ENCODE peak calls at places on chromosomes 16 and 17, in five cellular contexts. One of them, this sample, is unnamed.

GRCh38 chr17:28950752-28951427 is 428 bp downstream of the PHF12 start:
- DNase-seq in HCT116: no peak
- DNase-seq in GM23338: no peak
- DNase-seq in A549: no peak
- DNase-seq in GM12878: no peak
- DNase-seq in this sample: no peak

GRCh38 chr16:85982563-85982939 is 83.6 kb downstream of the IRF8 start:
- DNase-seq in HCT116: no peak
- DNase-seq in GM23338: no peak
- DNase-seq in A549: no peak
- DNase-seq in GM12878: no peak
- DNase-seq in this sample: peak

GRCh38 chr17:9240659-9241370 is 219.5 kb downstream of the NTN1 start:
- DNase-seq in HCT116: no peak
- DNase-seq in GM23338: peak
- DNase-seq in A549: peak
- DNase-seq in GM12878: no peak
- DNase-seq in this sample: no peak

GRCh38 chr16:67949645-67950044 is 5.7 kb upstream of the LCAT start:
- DNase-seq in HCT116: no peak
- DNase-seq in GM23338: no peak
- DNase-seq in A549: no peak
- DNase-seq in GM12878: no peak
- DNase-seq in this sample: no peak

GRCh38 chr17:17057057-17057551 is 14.8 kb downstream of the MPRIP start:
- DNase-seq in HCT116: no peak
- DNase-seq in GM23338: no peak
- DNase-seq in A549: no peak
- DNase-seq in GM12878: no peak
- DNase-seq in this sample: no peak

GRCh38 chr16:50613281-50613991 is 65.2 kb downstream of the NKD1 start:
- DNase-seq in HCT116: no peak
- DNase-seq in GM23338: no peak
- DNase-seq in A549: no peak
- DNase-seq in GM12878: no peak
- DNase-seq in this sample: no peak

GRCh38 chr17:72811976-72812687 is 280.4 kb downstream of the SLC39A11 start:
- DNase-seq in HCT116: no peak
- DNase-seq in GM23338: no peak
- DNase-seq in A549: no peak
- DNase-seq in GM12878: no peak
- DNase-seq in this sample: no peak

GRCh38 chr17:2853111-2853721 is 57.0 kb downstream of the RAP1GAP2 start:
- DNase-seq in HCT116: no peak
- DNase-seq in GM23338: peak
- DNase-seq in A549: peak
- DNase-seq in GM12878: no peak
- DNase-seq in this sample: no peak

GRCh38 chr16:28063047-28063521 is 430 bp downstream of the GSG1L start:
- DNase-seq in HCT116: no peak
- DNase-seq in GM23338: peak
- DNase-seq in A549: peak
- DNase-seq in GM12878: no peak
- DNase-seq in this sample: peak

GRCh38 chr17:81322271-81323082 is 27.4 kb upstream of the SLC38A10 start:
- DNase-seq in HCT116: peak
- DNase-seq in GM23338: peak
- DNase-seq in A549: peak
- DNase-seq in GM12878: no peak
- DNase-seq in this sample: no peak

GRCh38 chr16:2715519-2715918 is 4.5 kb downstream of the PRSS27 start:
- DNase-seq in HCT116: no peak
- DNase-seq in GM23338: peak
- DNase-seq in A549: no peak
- DNase-seq in GM12878: no peak
- DNase-seq in this sample: peak

GRCh38 chr17:43601280-43602050 is 55.3 kb upstream of the ETV4 start:
- DNase-seq in HCT116: no peak
- DNase-seq in GM23338: no peak
- DNase-seq in A549: no peak
- DNase-seq in GM12878: no peak
- DNase-seq in this sample: no peak

GRCh38 chr16:85626191-85626951 is 13.2 kb downstream of the GSE1 start:
- DNase-seq in HCT116: no peak
- DNase-seq in GM23338: peak
- DNase-seq in A549: no peak
- DNase-seq in GM12878: no peak
- DNase-seq in this sample: no peak

GRCh38 chr17:47727704-47728036 is 5.4 kb upstream of the TBX21 start:
- DNase-seq in HCT116: no peak
- DNase-seq in GM23338: no peak
- DNase-seq in A549: no peak
- DNase-seq in GM12878: no peak
- DNase-seq in this sample: no peak

GRCh38 chr16:29813644-29814562 is 1.9 kb downstream of the PRRT2 start:
- DNase-seq in HCT116: no peak
- DNase-seq in GM23338: no peak
- DNase-seq in A549: no peak
- DNase-seq in GM12878: no peak
- DNase-seq in this sample: no peak

GRCh38 chr17:35493040-35493439 is 44.4 kb downstream of the SLFN12L start:
- DNase-seq in HCT116: no peak
- DNase-seq in GM23338: peak
- DNase-seq in A549: no peak
- DNase-seq in GM12878: no peak
- DNase-seq in this sample: no peak

GRCh38 chr16:87860553-87861299 is 8.6 kb downstream of the SLC7A5 start:
- DNase-seq in HCT116: no peak
- DNase-seq in GM23338: no peak
- DNase-seq in A549: peak
- DNase-seq in GM12878: no peak
- DNase-seq in this sample: no peak

GRCh38 chr17:82668631-82669099 is 20.4 kb upstream of the WDR45B start:
- DNase-seq in HCT116: peak
- DNase-seq in GM23338: peak
- DNase-seq in A549: peak
- DNase-seq in GM12878: no peak
- DNase-seq in this sample: peak
- TF ChIP-seq REST in HCT116: no peak
- TF ChIP-seq REST in GM23338: no peak
- TF ChIP-seq REST in A549: no peak
- TF ChIP-seq REST in GM12878: no peak
- TF ChIP-seq REST in this sample: no peak

GRCh38 chr17:66975614-66976378 is 11.3 kb downstream of the CACNG4 start:
- DNase-seq in HCT116: peak
- DNase-seq in GM23338: peak
- DNase-seq in A549: peak
- DNase-seq in GM12878: no peak
- DNase-seq in this sample: no peak

GRCh38 chr17:66980896-66981295 is 16.4 kb downstream of the CACNG4 start:
- DNase-seq in HCT116: peak
- DNase-seq in GM23338: no peak
- DNase-seq in A549: no peak
- DNase-seq in GM12878: no peak
- DNase-seq in this sample: no peak

GRCh38 chr17:66976781-66977201 is 12.3 kb downstream of the CACNG4 start:
- DNase-seq in HCT116: no peak
- DNase-seq in GM23338: no peak
- DNase-seq in A549: no peak
- DNase-seq in GM12878: no peak
- DNase-seq in this sample: no peak

GRCh38 chr17:66976379-66976663 is 11.8 kb downstream of the CACNG4 start:
- DNase-seq in HCT116: no peak
- DNase-seq in GM23338: no peak
- DNase-seq in A549: no peak
- DNase-seq in GM12878: no peak
- DNase-seq in this sample: no peak

GRCh38 chr17:66978514-66979061 is 14.1 kb downstream of the CACNG4 start:
- DNase-seq in HCT116: no peak
- DNase-seq in GM23338: no peak
- DNase-seq in A549: no peak
- DNase-seq in GM12878: no peak
- DNase-seq in this sample: no peak
- TF ChIP-seq REST in HCT116: no peak
- TF ChIP-seq REST in GM23338: no peak
- TF ChIP-seq REST in A549: no peak
- TF ChIP-seq REST in GM12878: no peak
- TF ChIP-seq REST in this sample: no peak

GRCh38 chr17:64554028-64554637 is 47.4 kb downstream of the CEP95 start:
- DNase-seq in HCT116: no peak
- DNase-seq in GM23338: no peak
- DNase-seq in A549: no peak
- DNase-seq in GM12878: no peak
- DNase-seq in this sample: no peak
- TF ChIP-seq REST in HCT116: no peak
- TF ChIP-seq REST in GM23338: no peak
- TF ChIP-seq REST in A549: no peak
- TF ChIP-seq REST in GM12878: no peak
- TF ChIP-seq REST in this sample: no peak

GRCh38 chr17:40915199-40915661 is 22.2 kb downstream of the KRT23 start:
- DNase-seq in HCT116: peak
- DNase-seq in GM23338: no peak
- DNase-seq in A549: peak
- DNase-seq in GM12878: peak
- DNase-seq in this sample: no peak

GRCh38 chr17:40914456-40914855 is 23.0 kb downstream of the KRT23 start:
- DNase-seq in HCT116: no peak
- DNase-seq in GM23338: no peak
- DNase-seq in A549: no peak
- DNase-seq in GM12878: no peak
- DNase-seq in this sample: no peak

GRCh38 chr17:40912506-40913220 is 24.8 kb downstream of the KRT23 start:
- DNase-seq in HCT116: no peak
- DNase-seq in GM23338: no peak
- DNase-seq in A549: no peak
- DNase-seq in GM12878: no peak
- DNase-seq in this sample: no peak

GRCh38 chr17:40915721-40916256 is 21.7 kb downstream of the KRT23 start:
- DNase-seq in HCT116: no peak
- DNase-seq in GM23338: no peak
- DNase-seq in A549: peak
- DNase-seq in GM12878: peak
- DNase-seq in this sample: no peak

DNA sequence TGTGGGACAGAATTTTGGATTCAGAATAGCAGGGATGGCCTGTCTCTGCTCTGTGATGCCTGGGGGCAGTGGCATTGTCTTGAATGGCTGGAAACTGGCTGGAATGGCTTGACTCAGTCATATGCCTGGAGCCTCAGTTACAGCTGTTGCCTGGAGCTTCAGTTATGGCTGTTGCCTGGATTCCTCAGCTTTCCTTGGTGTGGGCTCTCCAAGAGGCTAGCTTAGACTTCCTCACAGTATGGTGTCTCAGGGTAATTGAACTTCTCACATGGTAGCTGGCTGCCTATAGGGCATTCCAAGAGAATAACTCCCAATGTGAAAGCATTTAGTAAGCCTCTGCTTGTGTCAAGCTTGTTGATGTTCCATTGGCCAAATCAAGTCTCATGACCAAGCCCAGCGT is 21.1 kb downstream of the KRT23 start:
- DNase-seq in HCT116: no peak
- DNase-seq in GM23338: no peak
- DNase-seq in A549: no peak
- DNase-seq in GM12878: no peak
- DNase-seq in this sample: no peak
- TF ChIP-seq REST in HCT116: no peak
- TF ChIP-seq REST in GM23338: no peak
- TF ChIP-seq REST in A549: no peak
- TF ChIP-seq REST in GM12878: no peak
- TF ChIP-seq REST in this sample: no peak

DNA sequence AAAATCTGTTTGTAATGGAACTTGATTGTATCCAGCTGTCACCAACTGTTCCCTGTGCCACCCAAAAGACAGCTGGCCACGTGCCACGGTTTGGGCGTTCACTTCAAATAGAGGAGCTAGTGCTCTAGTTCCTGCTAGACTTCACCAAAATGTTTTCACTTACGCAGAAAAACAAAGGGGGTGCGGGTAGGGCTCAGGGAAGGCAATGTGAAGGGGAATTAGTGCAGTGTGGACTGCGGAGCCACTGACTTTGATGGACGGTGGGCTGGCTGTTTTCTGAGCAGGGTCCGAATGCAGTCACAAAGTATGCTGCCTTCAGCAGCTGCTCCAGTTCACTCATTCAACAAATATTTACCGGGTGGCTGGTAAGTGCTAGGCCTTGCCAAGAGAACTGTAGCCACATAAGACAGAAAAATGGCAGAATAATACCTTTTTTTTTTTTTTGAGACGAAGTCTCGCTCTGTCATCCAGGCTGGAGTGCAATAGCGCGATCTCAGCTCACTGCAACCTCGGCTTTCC is 7.6 kb upstream of the CYTH1 start:
- DNase-seq in HCT116: no peak
- DNase-seq in GM23338: no peak
- DNase-seq in A549: no peak
- DNase-seq in GM12878: no peak
- DNase-seq in this sample: no peak
- TF ChIP-seq REST in HCT116: no peak
- TF ChIP-seq REST in GM23338: no peak
- TF ChIP-seq REST in A549: no peak
- TF ChIP-seq REST in GM12878: no peak
- TF ChIP-seq REST in this sample: no peak

GRCh38 chr17:42142371-42142896 is 12.4 kb downstream of the RAB5C start:
- DNase-seq in HCT116: no peak
- DNase-seq in GM23338: no peak
- DNase-seq in A549: no peak
- DNase-seq in GM12878: no peak
- DNase-seq in this sample: no peak
- TF ChIP-seq REST in HCT116: no peak
- TF ChIP-seq REST in GM23338: no peak
- TF ChIP-seq REST in A549: no peak
- TF ChIP-seq REST in GM12878: no peak
- TF ChIP-seq REST in this sample: no peak

This sample was measured in HL-60.